ENCODE peak calls at places on chromosomes 16 and 17, in four cellular contexts. V is posterior vena cava, C is kidney tubule cell, F is mucosa of descending colon. J is an unnamed sample.
A peak's percentile ranks its signal among the peaks of the same experiment; 100 is the strongest.

GRCh38 chr17:13601776-13602551 is at the start of gene HS3ST3A1:
- DNase-seq in V (no peak), C (peak; percentile 54), F (peak; percentile 36), J (no peak)

GRCh38 chr17:60645918-60646523 is 31.6 kb upstream of the BCAS3 start:
- DNase-seq in V (no peak), C (no peak), F (no peak), J (no peak)

GRCh38 chr17:61678339-61678738 is 87.3 kb upstream of the NACA2 start:
- DNase-seq in V (no peak), C (no peak), F (no peak), J (no peak)

GRCh38 chr16:86575754-86576557 is 2.4 kb upstream of the FOXL1 start:
- DNase-seq in V (peak; percentile 96), C (peak; percentile 91), F (peak; percentile 77), J (peak; percentile 44)

GRCh38 chr17:81251091-81251942 is 12.2 kb downstream of the NDUFAF8 start:
- DNase-seq in V (no peak), C (no peak), F (peak; percentile 83), J (peak; percentile 84)

GRCh38 chr17:75753514-75754377 is 11.2 kb downstream of the GALK1 start:
- DNase-seq in V (peak; percentile 92), C (peak; percentile 60), F (peak; percentile 72), J (no peak)

GRCh38 chr17:81419333-81419885 is 24.2 kb downstream of the BAHCC1 start:
- DNase-seq in V (peak; percentile 98), C (peak; percentile 89), F (peak; percentile 87), J (peak; percentile 75)

GRCh38 chr16:49332589-49333267 is 40.9 kb upstream of the C16orf78 start:
- DNase-seq in V (no peak), C (no peak), F (no peak), J (no peak)

GRCh38 chr16:85570213-85570734 is 42.8 kb upstream of the GSE1 start:
- DNase-seq in V (no peak), C (peak; percentile 60), F (peak; percentile 50), J (no peak)

GRCh38 chr16:31465788-31466370 is 6.1 kb upstream of the TGFB1I1 start:
- DNase-seq in V (peak; percentile 65), C (no peak), F (no peak), J (no peak)

GRCh38 chr17:49013311-49014205 is 16.4 kb downstream of the IGF2BP1 start:
- DNase-seq in V (no peak), C (no peak), F (no peak), J (no peak)

GRCh38 chr17:71071837-71072236 is 902.5 kb downstream of the KCNJ2 start:
- DNase-seq in V (no peak), C (peak; percentile 83), F (no peak), J (no peak)

GRCh38 chr17:51263001-51263400 is 2.7 kb downstream of the UTP18 start:
- DNase-seq in V (no peak), C (peak; percentile 8), F (no peak), J (no peak)

GRCh38 chr17:39225308-39225973 is at the start of gene STAC2:
- DNase-seq in V (no peak), C (no peak), F (no peak), J (no peak)

GRCh38 chr17:40448213-40448638 is 5.0 kb downstream of the IGFBP4 start:
- DNase-seq in V (no peak), C (no peak), F (peak; percentile 63), J (no peak)

GRCh38 chr16:11105038-11105903 is 150.7 kb downstream of the SOCS1 start:
- DNase-seq in V (no peak), C (peak; percentile 74), F (no peak), J (peak; percentile 73)

GRCh38 chr16:67648764-67649407 is 3.9 kb downstream of the CARMIL2 start:
- DNase-seq in V (no peak), C (no peak), F (no peak), J (no peak)

GRCh38 chr17:58224315-58224714 is 5.3 kb upstream of the MKS1 start:
- DNase-seq in V (no peak), C (peak; percentile 85), F (no peak), J (no peak)

GRCh38 chr16:86508028-86508946 is 2.0 kb upstream of the FOXF1 start:
- DNase-seq in V (no peak), C (no peak), F (peak; percentile 45), J (no peak)

GRCh38 chr16:83771306-83771942 is 36.4 kb upstream of the HSBP1 start:
- DNase-seq in V (no peak), C (peak; percentile 18), F (no peak), J (no peak)

GRCh38 chr16:17420821-17421220 is 49.9 kb downstream of the XYLT1 start:
- DNase-seq in V (no peak), C (no peak), F (no peak), J (no peak)

GRCh38 chr16:3654249-3654991 is at the start of gene DNASE1:
- DNase-seq in V (peak; percentile 83), C (peak; percentile 79), F (peak; percentile 80), J (peak; percentile 99)

GRCh38 chr16:74605746-74606520 is 981 bp downstream of the GLG1 start:
- DNase-seq in V (no peak), C (no peak), F (no peak), J (peak; percentile 31)

GRCh38 chr17:17567114-17567513 is 24.4 kb downstream of the PEMT start:
- DNase-seq in V (no peak), C (no peak), F (no peak), J (no peak)

GRCh38 chr17:37024181-37024637 is 75.5 kb downstream of the AATF start:
- DNase-seq in V (no peak), C (no peak), F (no peak), J (no peak)

GRCh38 chr16:2009791-2010510 is at the start of gene ZNF598:
- DNase-seq in V (peak; percentile 94), C (peak; percentile 87), F (peak; percentile 90), J (peak; percentile 83)

GRCh38 chr16:84650062-84650991 is 2.0 kb downstream of the KLHL36 start:
- DNase-seq in V (no peak), C (peak; percentile 96), F (no peak), J (no peak)

GRCh38 chr17:52306314-52306713 is 147.8 kb upstream of the CA10 start:
- DNase-seq in V (no peak), C (peak; percentile 93), F (no peak), J (no peak)

GRCh38 chr16:83928341-83929055 is 24.5 kb upstream of the OSGIN1 start:
- DNase-seq in V (no peak), C (peak; percentile 48), F (no peak), J (no peak)

GRCh38 chr16:79805621-79806020 is 205.1 kb upstream of the MAF start:
- DNase-seq in V (no peak), C (peak; percentile 70), F (no peak), J (no peak)

J was measured in small intestine.